ENCODE peak calls at places on chromosome 7, in nine cellular contexts. M is Panc1, L is HCT116, Q is sigmoid colon, P is HepG2, A is prostate gland, G is GM23338, K is HL-60, E is GM12892. T is an unnamed sample.

GRCh38 chr7:84529480-84530205 is 335.1 kb upstream of the SEMA3A start:
- DNase-seq in E (no peak), G (no peak), P (no peak), Q (no peak), A (no peak), K (no peak), M (peak; percentile 87), L (peak; percentile 47), T (no peak)

GRCh38 chr7:148670374-148670773 is 28.3 kb upstream of the CUL1 start:
- DNase-seq in K (no peak), E (no peak), Q (no peak), P (no peak), M (no peak), A (no peak), L (no peak), G (no peak), T (no peak)

GRCh38 chr7:103630318-103630717 is 184.3 kb upstream of the SLC26A5 start:
- DNase-seq in K (peak; percentile 5), E (no peak), A (no peak), G (no peak), P (no peak), M (no peak), L (no peak), Q (no peak), T (no peak)

GRCh38 chr7:93120981-93121549 is 3.3 kb upstream of the SAMD9 start:
- DNase-seq in E (no peak), K (no peak), Q (no peak), P (no peak), A (no peak), G (no peak), L (no peak), M (no peak), T (no peak)

GRCh38 chr7:27771111-27771510 is 31.1 kb downstream of the TAX1BP1 start:
- DNase-seq in Q (no peak), M (no peak), G (no peak), K (no peak), A (no peak), L (peak; percentile 82), E (no peak), P (no peak), T (no peak)

GRCh38 chr7:147485660-147486210 is 1104.8 kb upstream of the C7orf33 start:
- DNase-seq in E (no peak), A (no peak), K (no peak), P (no peak), Q (no peak), G (no peak), L (no peak), M (no peak), T (no peak)

GRCh38 chr7:155380221-155380861 is 77.6 kb upstream of the EN2 start:
- DNase-seq in L (peak; percentile 62), M (peak; percentile 51), P (peak; percentile 59), E (peak; percentile 80), G (peak; percentile 93), Q (peak; percentile 76), A (peak; percentile 49), K (peak; percentile 81), T (peak; percentile 74)

GRCh38 chr7:97293031-97293430 is 175.5 kb downstream of the SDHAF3 start:
- DNase-seq in G (no peak), K (no peak), M (no peak), L (no peak), A (no peak), E (no peak), P (no peak), Q (no peak), T (no peak)

GRCh38 chr7:99380032-99380822 is 5.7 kb downstream of the ARPC1B start:
- DNase-seq in L (no peak), P (no peak), K (peak; percentile 96), G (peak; percentile 49), A (no peak), Q (no peak), E (no peak), M (no peak), T (peak; percentile 42)

GRCh38 chr7:106737202-106737562 is 76.2 kb upstream of the CCDC71L start:
- DNase-seq in M (no peak), Q (no peak), K (no peak), L (no peak), P (no peak), E (no peak), A (no peak), G (peak; percentile 14), T (no peak)

GRCh38 chr7:157339777-157340677 is 3.2 kb downstream of the DNAJB6 start:
- DNase-seq in K (peak; percentile 71), L (peak; percentile 53), P (peak; percentile 60), M (peak; percentile 85), G (peak; percentile 78), E (no peak), Q (peak; percentile 77), A (peak; percentile 48), T (peak; percentile 70)

GRCh38 chr7:99679032-99679399 is 780 bp downstream of the CYP3A5 start:
- DNase-seq in L (peak; percentile 49), E (no peak), G (no peak), A (peak; percentile 20), P (peak; percentile 83), Q (no peak), K (no peak), M (peak; percentile 8), T (peak; percentile 65)

GRCh38 chr7:82530361-82530760 is 86.8 kb upstream of the CACNA2D1 start:
- DNase-seq in P (no peak), Q (no peak), A (no peak), K (no peak), G (no peak), E (no peak), L (no peak), M (no peak), T (no peak)

GRCh38 chr7:81185072-81185471 is 266.2 kb upstream of the SEMA3C start:
- DNase-seq in L (no peak), G (no peak), P (no peak), A (no peak), M (no peak), Q (no peak), K (no peak), E (no peak), T (no peak)

GRCh38 chr7:72182036-72182435 is 230.1 kb downstream of the CALN1 start:
- DNase-seq in A (no peak), L (no peak), Q (no peak), K (no peak), P (no peak), M (no peak), E (no peak), G (no peak), T (no peak)

GRCh38 chr7:139909379-139910050 is 80.5 kb downstream of the TBXAS1 start:
- DNase-seq in E (no peak), L (no peak), P (no peak), M (no peak), K (no peak), A (no peak), G (no peak), Q (no peak), T (no peak)

GRCh38 chr7:142111509-142111908 is at the start of gene MGAM2:
- DNase-seq in Q (no peak), L (no peak), E (no peak), M (no peak), K (no peak), A (no peak), G (no peak), P (no peak), T (peak; percentile 13)

GRCh38 chr7:135685306-135686084 is 23.2 kb downstream of the STMP1 start:
- DNase-seq in P (no peak), A (no peak), K (no peak), L (no peak), Q (no peak), M (no peak), E (no peak), G (no peak), T (no peak)

GRCh38 chr7:52107355-52107754 is 790.7 kb upstream of the COBL start:
- DNase-seq in P (no peak), L (no peak), E (no peak), G (peak; percentile 32), M (no peak), A (no peak), K (no peak), Q (no peak), T (no peak)

GRCh38 chr7:101140339-101140699 is 13.4 kb downstream of the SERPINE1 start:
- DNase-seq in M (no peak), G (peak; percentile 47), P (no peak), Q (no peak), A (no peak), K (no peak), E (no peak), L (no peak), T (no peak)
- TF ChIP-seq POLR2AphosphoS5 in M (no peak), G (no peak), P (no peak), Q (no peak), A (no peak), K (no peak), E (no peak), L (no peak), T (no peak)

GRCh38 chr7:2651847-2652735 is 20.3 kb downstream of the TTYH3 start:
- DNase-seq in P (no peak), Q (no peak), A (no peak), G (no peak), M (no peak), E (no peak), L (no peak), K (no peak), T (no peak)

GRCh38 chr7:2651336-2651735 is 19.6 kb downstream of the TTYH3 start:
- DNase-seq in G (peak; percentile 79), L (no peak), E (no peak), M (no peak), P (peak; percentile 58), A (no peak), Q (no peak), K (peak; percentile 31), T (no peak)

GRCh38 chr7:2650451-2650850 is 18.7 kb downstream of the TTYH3 start:
- DNase-seq in Q (no peak), A (no peak), P (no peak), K (no peak), M (no peak), G (no peak), L (no peak), E (no peak), T (no peak)

GRCh38 chr7:2654059-2654458 is 22.3 kb downstream of the TTYH3 start:
- DNase-seq in K (no peak), G (no peak), A (no peak), P (no peak), Q (no peak), E (no peak), M (no peak), L (no peak), T (no peak)

GRCh38 chr7:2652736-2653060 is 20.9 kb downstream of the TTYH3 start:
- DNase-seq in M (no peak), E (no peak), P (no peak), Q (no peak), L (no peak), K (no peak), A (no peak), G (no peak), T (no peak)
- TF ChIP-seq POLR2AphosphoS5 in M (no peak), E (no peak), P (no peak), Q (no peak), L (no peak), K (no peak), A (no peak), G (no peak), T (no peak)

GRCh38 chr7:13189712-13190111 is 502.3 kb downstream of the ARL4A start:
- DNase-seq in E (no peak), A (no peak), Q (no peak), K (no peak), M (no peak), G (no peak), P (no peak), L (no peak), T (no peak)
- TF ChIP-seq POLR2AphosphoS5 in E (no peak), A (no peak), Q (no peak), K (no peak), M (no peak), G (no peak), P (no peak), L (no peak), T (no peak)

GRCh38 chr7:137592232-137592896 is 248.8 kb upstream of the PTN start:
- DNase-seq in G (peak; percentile 80), L (peak; percentile 22), Q (peak; percentile 80), E (no peak), P (peak; percentile 46), M (peak; percentile 59), A (peak; percentile 47), K (peak; percentile 29), T (peak; percentile 59)
- TF ChIP-seq POLR2AphosphoS5 in G (no peak), L (no peak), Q (no peak), E (no peak), P (no peak), M (no peak), A (peak; percentile 25), K (no peak), T (no peak)